ENCODE peak calls at places on chromosomes 2 and 18, in six cellular contexts. One of them, this sample, is unnamed.

GRCh38 chr2:128300621-128301020 is 18.0 kb downstream of the HS6ST1 start:
- DNase-seq in posterior cingulate gyrus: no peak
- DNase-seq in naive thymus-derived CD8-positive, alpha-beta T cell: no peak
- DNase-seq in A549: no peak
- DNase-seq in Daoy: no peak
- DNase-seq in GM18507: no peak
- DNase-seq in this sample: no peak

GRCh38 chr2:74715071-74715791 is 61.2 kb downstream of the SEMA4F start:
- DNase-seq in posterior cingulate gyrus: peak
- DNase-seq in naive thymus-derived CD8-positive, alpha-beta T cell: peak
- DNase-seq in A549: peak
- DNase-seq in Daoy: peak
- DNase-seq in GM18507: peak
- DNase-seq in this sample: peak

GRCh38 chr2:154568413-154568812 is 130.1 kb upstream of the KCNJ3 start:
- DNase-seq in posterior cingulate gyrus: no peak
- DNase-seq in naive thymus-derived CD8-positive, alpha-beta T cell: no peak
- DNase-seq in A549: no peak
- DNase-seq in Daoy: no peak
- DNase-seq in GM18507: no peak
- DNase-seq in this sample: no peak

GRCh38 chr2:191041418-191042161 is 27.6 kb upstream of the STAT1 start:
- DNase-seq in posterior cingulate gyrus: no peak
- DNase-seq in naive thymus-derived CD8-positive, alpha-beta T cell: no peak
- DNase-seq in A549: peak
- DNase-seq in Daoy: peak
- DNase-seq in GM18507: no peak
- DNase-seq in this sample: no peak

GRCh38 chr18:31233550-31234306 is 71.1 kb upstream of the DSC1 start:
- DNase-seq in posterior cingulate gyrus: no peak
- DNase-seq in naive thymus-derived CD8-positive, alpha-beta T cell: no peak
- DNase-seq in A549: no peak
- DNase-seq in Daoy: no peak
- DNase-seq in GM18507: no peak
- DNase-seq in this sample: no peak

GRCh38 chr2:15074751-15075700 is 442.5 kb downstream of the LRATD1 start:
- DNase-seq in posterior cingulate gyrus: no peak
- DNase-seq in naive thymus-derived CD8-positive, alpha-beta T cell: no peak
- DNase-seq in A549: no peak
- DNase-seq in Daoy: no peak
- DNase-seq in GM18507: no peak
- DNase-seq in this sample: no peak

GRCh38 chr2:88329815-88330603 is 122.5 kb downstream of the FOXI3 start:
- DNase-seq in posterior cingulate gyrus: no peak
- DNase-seq in naive thymus-derived CD8-positive, alpha-beta T cell: no peak
- DNase-seq in A549: peak
- DNase-seq in Daoy: peak
- DNase-seq in GM18507: no peak
- DNase-seq in this sample: no peak

GRCh38 chr2:102065675-102066252 is 74.0 kb downstream of the IL1R2 start:
- DNase-seq in posterior cingulate gyrus: no peak
- DNase-seq in naive thymus-derived CD8-positive, alpha-beta T cell: no peak
- DNase-seq in A549: peak
- DNase-seq in Daoy: peak
- DNase-seq in GM18507: no peak
- DNase-seq in this sample: no peak

GRCh38 chr2:205746408-205746785 is 64.1 kb downstream of the NRP2 start:
- DNase-seq in posterior cingulate gyrus: no peak
- DNase-seq in naive thymus-derived CD8-positive, alpha-beta T cell: no peak
- DNase-seq in A549: peak
- DNase-seq in Daoy: no peak
- DNase-seq in GM18507: no peak
- DNase-seq in this sample: no peak

GRCh38 chr2:240060977-240061591 is 7.8 kb upstream of the OR6B3 start:
- DNase-seq in posterior cingulate gyrus: no peak
- DNase-seq in naive thymus-derived CD8-positive, alpha-beta T cell: no peak
- DNase-seq in A549: peak
- DNase-seq in Daoy: peak
- DNase-seq in GM18507: peak
- DNase-seq in this sample: peak

GRCh38 chr2:183665403-183665802 is 541.2 kb downstream of the NUP35 start:
- DNase-seq in posterior cingulate gyrus: no peak
- DNase-seq in naive thymus-derived CD8-positive, alpha-beta T cell: no peak
- DNase-seq in A549: no peak
- DNase-seq in Daoy: no peak
- DNase-seq in GM18507: no peak
- DNase-seq in this sample: no peak

GRCh38 chr2:189327879-189328351 is 113.4 kb upstream of the WDR75 start:
- DNase-seq in posterior cingulate gyrus: no peak
- DNase-seq in naive thymus-derived CD8-positive, alpha-beta T cell: no peak
- DNase-seq in A549: no peak
- DNase-seq in Daoy: no peak
- DNase-seq in GM18507: no peak
- DNase-seq in this sample: no peak

GRCh38 chr2:115163572-115163971 is 721.1 kb downstream of the DPP10 start:
- DNase-seq in posterior cingulate gyrus: no peak
- DNase-seq in naive thymus-derived CD8-positive, alpha-beta T cell: no peak
- DNase-seq in A549: no peak
- DNase-seq in Daoy: no peak
- DNase-seq in GM18507: no peak
- DNase-seq in this sample: no peak

GRCh38 chr2:135916232-135916631 is 40.0 kb upstream of the MCM6 start:
- DNase-seq in posterior cingulate gyrus: no peak
- DNase-seq in naive thymus-derived CD8-positive, alpha-beta T cell: no peak
- DNase-seq in A549: peak
- DNase-seq in Daoy: peak
- DNase-seq in GM18507: no peak
- DNase-seq in this sample: peak

GRCh38 chr18:11251891-11252270 is 102.5 kb upstream of the PIEZO2 start:
- DNase-seq in posterior cingulate gyrus: no peak
- DNase-seq in naive thymus-derived CD8-positive, alpha-beta T cell: no peak
- DNase-seq in A549: no peak
- DNase-seq in Daoy: peak
- DNase-seq in GM18507: no peak
- DNase-seq in this sample: no peak

GRCh38 chr2:129191530-129191929 is 787.9 kb upstream of the RAB6C start:
- DNase-seq in posterior cingulate gyrus: no peak
- DNase-seq in naive thymus-derived CD8-positive, alpha-beta T cell: no peak
- DNase-seq in A549: no peak
- DNase-seq in Daoy: no peak
- DNase-seq in GM18507: no peak
- DNase-seq in this sample: no peak

GRCh38 chr18:44766461-44766860 is 85.8 kb downstream of the SETBP1 start:
- DNase-seq in posterior cingulate gyrus: no peak
- DNase-seq in naive thymus-derived CD8-positive, alpha-beta T cell: no peak
- DNase-seq in A549: no peak
- DNase-seq in Daoy: no peak
- DNase-seq in GM18507: no peak
- DNase-seq in this sample: no peak

GRCh38 chr2:191386938-191387536 is 141.8 kb downstream of the MYO1B start:
- DNase-seq in posterior cingulate gyrus: no peak
- DNase-seq in naive thymus-derived CD8-positive, alpha-beta T cell: no peak
- DNase-seq in A549: no peak
- DNase-seq in Daoy: peak
- DNase-seq in GM18507: no peak
- DNase-seq in this sample: no peak

GRCh38 chr2:120486946-120487345 is 141.0 kb downstream of the INHBB start:
- DNase-seq in posterior cingulate gyrus: no peak
- DNase-seq in naive thymus-derived CD8-positive, alpha-beta T cell: no peak
- DNase-seq in A549: no peak
- DNase-seq in Daoy: peak
- DNase-seq in GM18507: no peak
- DNase-seq in this sample: no peak

GRCh38 chr2:134819334-134819733 is 19.1 kb upstream of the ACMSD start:
- DNase-seq in posterior cingulate gyrus: no peak
- DNase-seq in naive thymus-derived CD8-positive, alpha-beta T cell: no peak
- DNase-seq in A549: peak
- DNase-seq in Daoy: peak
- DNase-seq in GM18507: no peak
- DNase-seq in this sample: no peak

GRCh38 chr2:18856766-18857165 is 267.4 kb upstream of the NT5C1B start:
- DNase-seq in posterior cingulate gyrus: no peak
- DNase-seq in naive thymus-derived CD8-positive, alpha-beta T cell: no peak
- DNase-seq in A549: no peak
- DNase-seq in Daoy: no peak
- DNase-seq in GM18507: no peak
- DNase-seq in this sample: no peak

GRCh38 chr2:60553496-60553991 is at the start of gene BCL11A:
- DNase-seq in posterior cingulate gyrus: peak
- DNase-seq in naive thymus-derived CD8-positive, alpha-beta T cell: no peak
- DNase-seq in A549: peak
- DNase-seq in Daoy: peak
- DNase-seq in GM18507: no peak
- DNase-seq in this sample: no peak